ENCODE peak calls at places on chromosomes 3 and 15, in ten cellular contexts. S is NCI-H1417 treated with DMSO at 0.1 percent for 48 hours; D is Ammon's horn; X is OCI-M1; W is HT1080; O is occipital lobe; B is AG10803; K is stimulated activated CD8-positive, alpha-beta memory T cell treated with anti-CD3 and anti-CD28 coated beads, Interleukin-7, amount 100 ng/mL, for 1 hour; F is fibroblast of pulmonary artery; U is H4. A is an unnamed sample.

GRCh38 chr15:70023064-70023768 is 74.5 kb downstream of the TLE3 start:
- DNase-seq in S (no peak), F (peak), U (peak), B (peak), K (peak), D (no peak), W (peak), X (peak), O (no peak), A (peak)

GRCh38 chr3:190024912-190025311 is 95.8 kb downstream of the P3H2 start:
- DNase-seq in S (no peak), B (peak), F (peak), O (no peak), W (peak), D (no peak), X (no peak), U (no peak), K (no peak), A (no peak)

GRCh38 chr3:129119365-129120100 is 2.1 kb downstream of the RAB43 start:
- DNase-seq in X (peak), F (no peak), B (no peak), K (no peak), U (no peak), D (peak), O (no peak), S (no peak), W (no peak), A (no peak)

GRCh38 chr15:42730135-42730534 is 6.8 kb downstream of the CDAN1 start:
- DNase-seq in F (no peak), O (no peak), W (no peak), U (no peak), B (no peak), D (no peak), X (no peak), K (no peak), S (no peak), A (no peak)

GRCh38 chr3:16514021-16514700 is 662 bp upstream of the RFTN1 start:
- DNase-seq in K (no peak), B (no peak), O (no peak), X (no peak), U (no peak), W (no peak), S (no peak), D (no peak), F (no peak), A (no peak)

GRCh38 chr3:52931889-52932288 is 34.5 kb upstream of the STIMATE start:
- DNase-seq in D (no peak), X (no peak), B (no peak), O (no peak), S (no peak), W (no peak), F (no peak), K (no peak), U (no peak), A (no peak)

GRCh38 chr3:183896610-183897009 is 11.9 kb upstream of the PARL start:
- DNase-seq in F (no peak), S (no peak), D (no peak), W (no peak), B (no peak), K (no peak), X (no peak), U (no peak), O (no peak), A (no peak)

GRCh38 chr3:141816958-141817357 is 53.8 kb downstream of the GRK7 start:
- DNase-seq in W (no peak), B (no peak), F (no peak), K (no peak), U (no peak), X (no peak), D (no peak), O (no peak), S (no peak), A (no peak)

GRCh38 chr3:132445812-132446211 is 28.5 kb downstream of the DNAJC13 start:
- DNase-seq in B (peak), S (no peak), O (no peak), W (peak), K (no peak), F (peak), D (peak), U (peak), X (peak), A (peak)

GRCh38 chr15:20357139-20358065 is 184.2 kb downstream of the GOLGA6L6 start:
- DNase-seq in X (no peak), K (no peak), U (no peak), D (no peak), O (no peak), S (no peak), B (no peak), W (no peak), F (no peak), A (no peak)

GRCh38 chr3:177154733-177155132 is 42.5 kb downstream of the TBL1XR1 start:
- DNase-seq in B (no peak), U (no peak), W (no peak), O (no peak), K (no peak), X (no peak), F (no peak), S (no peak), D (no peak), A (no peak)

GRCh38 chr15:92954578-92954977 is 54.5 kb downstream of the CHD2 start:
- DNase-seq in D (no peak), O (no peak), S (no peak), U (no peak), W (peak), B (no peak), X (peak), F (no peak), K (no peak), A (peak)

GRCh38 chr3:172924546-172924945 is 174.0 kb downstream of the ECT2 start:
- DNase-seq in B (no peak), U (no peak), S (no peak), D (no peak), X (no peak), O (no peak), W (no peak), F (no peak), K (no peak), A (no peak)

GRCh38 chr15:70091649-70092461 is 5.9 kb downstream of the TLE3 start:
- DNase-seq in F (peak), X (peak), S (peak), W (no peak), U (peak), D (no peak), B (no peak), K (no peak), O (no peak), A (peak)

GRCh38 chr3:55984631-55985030 is 483.6 kb downstream of the ERC2 start:
- DNase-seq in K (no peak), U (no peak), F (no peak), D (no peak), X (no peak), B (peak), S (no peak), W (no peak), O (no peak), A (no peak)

GRCh38 chr3:32104492-32104891 is 1.9 kb upstream of the GPD1L start:
- DNase-seq in S (no peak), B (no peak), X (no peak), W (no peak), U (no peak), D (no peak), O (no peak), F (no peak), K (no peak), A (no peak)

GRCh38 chr3:65642903-65643302 is 395.8 kb downstream of the MAGI1 start:
- DNase-seq in U (no peak), X (no peak), O (peak), S (no peak), K (no peak), B (no peak), D (peak), F (no peak), W (no peak), A (no peak)

GRCh38 chr3:69422751-69423150 is 36.9 kb upstream of the FRMD4B start:
- DNase-seq in X (no peak), U (no peak), W (peak), O (no peak), F (peak), D (no peak), B (peak), K (no peak), S (no peak), A (no peak)